ENCODE peak calls at places on chromosome 2, in eight cellular contexts. D is foreskin fibroblast, O is tibial nerve, L is endodermal cell, B is heart left ventricle, R is pancreas, V is IMR-90, Y is dorsolateral prefrontal cortex. Z is an unnamed sample.

GRCh38 chr2:216535454-216535995 is 36.9 kb downstream of the RPL37A start:
- DNase-seq in D (peak), V (peak), L (peak), Y (no peak), R (no peak), B (peak), O (peak), Z (no peak)

GRCh38 chr2:224952942-224953657 is 89.2 kb downstream of the DOCK10 start:
- DNase-seq in V (no peak), Y (no peak), L (no peak), O (no peak), R (no peak), B (peak), D (no peak), Z (no peak)

GRCh38 chr2:132731431-132731830 is 61.4 kb upstream of the LYPD1 start:
- DNase-seq in D (no peak), Y (no peak), O (no peak), B (no peak), R (no peak), L (peak), V (peak), Z (no peak)

GRCh38 chr2:113223813-113224212 is 50.0 kb downstream of the PSD4 start:
- DNase-seq in Y (no peak), R (no peak), L (no peak), V (no peak), B (no peak), O (no peak), D (no peak), Z (no peak)

GRCh38 chr2:105328281-105329196 is 996 bp downstream of the TGFBRAP1 start:
- DNase-seq in B (peak), V (peak), L (peak), O (peak), D (peak), R (peak), Y (no peak), Z (no peak)

GRCh38 chr2:117917223-117917917 is 96.5 kb downstream of the CCDC93 start:
- DNase-seq in D (peak), L (peak), O (no peak), R (no peak), Y (no peak), V (peak), B (no peak), Z (no peak)

GRCh38 chr2:150697596-150697995 is 210.1 kb upstream of the RND3 start:
- DNase-seq in L (no peak), R (no peak), Y (no peak), D (peak), B (no peak), V (no peak), O (peak), Z (no peak)

GRCh38 chr2:171169333-171169732 is 8.6 kb upstream of the TLK1 start:
- DNase-seq in D (no peak), V (no peak), B (no peak), R (no peak), O (no peak), Y (no peak), L (no peak), Z (no peak)

GRCh38 chr2:50346586-50347351 is 685.2 kb downstream of the NRXN1 start:
- DNase-seq in Y (no peak), B (no peak), L (peak), V (no peak), O (no peak), D (no peak), R (no peak), Z (peak)

GRCh38 chr2:8416836-8417832 is 264.7 kb upstream of the ID2 start:
- DNase-seq in D (peak), Y (no peak), O (no peak), R (no peak), L (no peak), B (no peak), V (peak), Z (no peak)

GRCh38 chr2:211181626-211182025 is 625.2 kb downstream of the CPS1 start:
- DNase-seq in Y (no peak), O (no peak), L (no peak), D (no peak), B (no peak), V (no peak), R (no peak), Z (no peak)

GRCh38 chr2:70994055-70994444 is 623 bp downstream of the TEX261 start:
- DNase-seq in D (peak), O (no peak), V (peak), R (no peak), Y (no peak), L (peak), B (no peak), Z (no peak)

GRCh38 chr2:74528600-74529356 is 728 bp downstream of the AUP1 start:
- DNase-seq in V (no peak), Y (no peak), O (no peak), L (no peak), D (no peak), B (no peak), R (no peak), Z (no peak)

DNA sequence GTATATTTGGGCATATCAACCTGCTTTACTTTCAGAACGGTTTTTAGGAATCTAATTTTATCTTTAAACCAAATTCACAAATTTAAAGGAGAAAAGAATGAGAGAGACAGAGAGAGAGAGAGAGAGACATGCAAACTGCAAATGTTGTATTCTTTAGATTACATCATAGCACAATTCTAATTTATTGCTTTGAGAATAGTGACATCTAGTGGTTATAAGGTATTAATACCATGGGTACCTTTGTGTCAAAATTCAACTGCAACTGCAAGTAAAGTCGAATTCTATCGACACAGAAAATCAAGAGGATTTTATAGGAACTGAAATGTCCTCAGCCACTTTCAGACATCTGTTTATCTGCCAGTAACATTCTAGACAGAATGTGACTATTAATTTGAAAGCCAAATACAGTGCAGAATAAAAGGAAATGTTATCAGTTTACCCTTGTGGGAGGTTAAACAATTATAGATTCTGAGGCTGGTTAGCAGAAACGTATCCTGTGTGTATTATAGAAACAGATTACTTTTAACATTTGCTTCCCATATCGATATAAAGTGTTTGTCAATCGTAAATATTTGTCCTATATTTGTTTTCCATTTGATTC is 529.8 kb upstream of the VRK2 start:
- DNase-seq in R (no peak), L (no peak), V (peak), Y (no peak), B (no peak), D (peak), O (no peak), Z (no peak)
- TF ChIP-seq CTCF in R (peak), L (peak), V (peak), Y (peak), B (peak), D (peak), O (peak), Z (peak)

GRCh38 chr2:193240752-193241151 is 1046.0 kb upstream of the TMEFF2 start:
- DNase-seq in D (no peak), L (no peak), O (no peak), R (no peak), V (no peak), Y (no peak), B (no peak), Z (no peak)
- TF ChIP-seq CTCF in D (no peak), L (peak), O (no peak), R (no peak), V (no peak), Y (peak), B (no peak), Z (peak)

GRCh38 chr2:38301340-38301968 is 75.6 kb downstream of the ATL2 start:
- DNase-seq in L (peak), V (no peak), D (no peak), O (no peak), Y (no peak), R (no peak), B (no peak), Z (no peak)

GRCh38 chr2:38293152-38293865 is 83.8 kb downstream of the ATL2 start:
- DNase-seq in O (no peak), V (peak), Y (no peak), B (no peak), L (no peak), R (no peak), D (peak), Z (no peak)

GRCh38 chr2:38294597-38294996 is 82.5 kb downstream of the ATL2 start:
- DNase-seq in L (no peak), D (no peak), B (no peak), O (no peak), Y (no peak), V (peak), R (no peak), Z (no peak)

GRCh38 chr2:38298539-38298938 is 78.5 kb downstream of the ATL2 start:
- DNase-seq in L (no peak), B (no peak), Y (no peak), R (no peak), O (no peak), D (no peak), V (no peak), Z (no peak)

GRCh38 chr2:38296381-38296780 is 80.7 kb downstream of the ATL2 start:
- DNase-seq in Y (no peak), B (no peak), L (no peak), D (no peak), O (no peak), R (no peak), V (no peak), Z (no peak)
- TF ChIP-seq CTCF in Y (no peak), B (no peak), L (no peak), D (no peak), O (no peak), R (no peak), V (no peak), Z (no peak)

GRCh38 chr2:101517753-101518152 is 42.8 kb upstream of the RFX8 start:
- DNase-seq in R (no peak), D (peak), Y (no peak), L (no peak), B (no peak), V (peak), O (no peak), Z (no peak)

GRCh38 chr2:101520246-101520645 is 45.3 kb upstream of the RFX8 start:
- DNase-seq in B (no peak), Y (no peak), O (no peak), R (no peak), V (peak), D (peak), L (no peak), Z (peak)

GRCh38 chr2:101518470-101519172 is 43.7 kb upstream of the RFX8 start:
- DNase-seq in R (peak), O (no peak), B (peak), Y (peak), L (peak), V (peak), D (peak), Z (peak)

GRCh38 chr2:101516833-101517690 is 42.1 kb upstream of the RFX8 start:
- DNase-seq in R (no peak), D (peak), Y (no peak), B (no peak), L (no peak), V (peak), O (no peak), Z (no peak)

GRCh38 chr2:101519173-101519492 is 44.2 kb upstream of the RFX8 start:
- DNase-seq in L (no peak), D (no peak), R (no peak), V (no peak), Y (no peak), O (no peak), B (no peak), Z (no peak)
- TF ChIP-seq CTCF in L (no peak), D (no peak), R (no peak), V (no peak), Y (no peak), O (no peak), B (no peak), Z (no peak)

DNA sequence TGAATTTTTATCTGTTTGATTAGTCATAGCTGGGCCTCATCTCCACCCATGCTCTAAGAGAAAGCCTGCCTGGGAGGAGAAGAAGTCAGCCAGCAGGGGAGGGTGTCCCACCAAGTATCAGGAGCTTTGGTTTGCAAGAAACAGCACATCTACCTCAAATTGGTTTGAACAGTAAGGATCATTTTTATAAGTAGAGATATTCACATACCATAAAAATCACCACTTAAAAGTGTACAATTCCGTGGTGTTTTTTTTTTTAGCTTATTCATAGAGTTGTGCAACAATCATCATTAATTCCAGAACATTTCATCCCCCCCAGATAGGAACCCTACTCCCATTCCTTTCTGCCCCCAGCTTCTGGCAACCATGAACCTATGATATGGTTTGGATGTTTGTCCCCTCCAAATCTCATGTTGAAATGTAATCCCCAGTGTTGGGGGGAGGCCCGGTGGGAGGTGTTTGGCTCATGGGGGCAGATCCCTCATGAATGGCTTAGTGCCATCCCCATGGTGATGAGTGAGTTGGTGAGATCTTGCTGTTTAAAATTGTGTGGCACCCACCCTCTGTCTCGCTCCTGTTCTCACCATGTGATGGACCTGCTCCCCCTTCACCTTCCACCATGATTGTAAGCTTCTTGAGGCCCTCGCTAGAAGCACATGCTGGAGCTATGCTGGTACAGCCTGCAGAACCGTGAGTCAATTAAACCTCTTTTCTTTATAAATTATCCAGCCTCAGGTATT is 36.2 kb upstream of the HS6ST1 start:
- DNase-seq in V (peak), D (peak), O (no peak), Y (no peak), B (no peak), L (no peak), R (no peak), Z (no peak)
- TF ChIP-seq CTCF in V (peak), D (peak), O (no peak), Y (no peak), B (no peak), L (no peak), R (no peak), Z (no peak)

DNA sequence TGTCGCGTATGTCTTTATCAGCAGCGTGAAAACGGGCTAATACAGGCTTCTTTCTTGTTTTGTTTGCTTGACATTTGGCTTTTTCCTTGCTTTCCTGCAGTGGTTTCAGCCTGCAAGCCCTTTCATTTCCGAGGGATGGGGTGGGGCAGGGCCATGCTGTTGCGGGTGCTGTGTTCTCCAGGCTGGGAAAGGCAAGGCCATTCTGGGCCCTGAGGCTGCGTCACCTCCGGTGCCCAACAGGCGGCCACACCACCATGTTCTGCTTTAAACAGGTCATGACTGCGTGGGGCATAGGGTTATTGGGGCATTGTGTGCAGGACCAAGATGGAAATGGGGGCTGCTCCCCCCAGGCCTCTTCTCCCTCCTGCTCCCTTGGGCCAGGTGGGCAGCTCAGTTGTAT is 38.6 kb upstream of the PLB1 start:
- DNase-seq in L (peak), Y (no peak), V (no peak), B (no peak), D (no peak), O (no peak), R (no peak), Z (no peak)
- TF ChIP-seq CTCF in L (peak), Y (no peak), V (no peak), B (no peak), D (no peak), O (no peak), R (no peak), Z (peak)

DNA sequence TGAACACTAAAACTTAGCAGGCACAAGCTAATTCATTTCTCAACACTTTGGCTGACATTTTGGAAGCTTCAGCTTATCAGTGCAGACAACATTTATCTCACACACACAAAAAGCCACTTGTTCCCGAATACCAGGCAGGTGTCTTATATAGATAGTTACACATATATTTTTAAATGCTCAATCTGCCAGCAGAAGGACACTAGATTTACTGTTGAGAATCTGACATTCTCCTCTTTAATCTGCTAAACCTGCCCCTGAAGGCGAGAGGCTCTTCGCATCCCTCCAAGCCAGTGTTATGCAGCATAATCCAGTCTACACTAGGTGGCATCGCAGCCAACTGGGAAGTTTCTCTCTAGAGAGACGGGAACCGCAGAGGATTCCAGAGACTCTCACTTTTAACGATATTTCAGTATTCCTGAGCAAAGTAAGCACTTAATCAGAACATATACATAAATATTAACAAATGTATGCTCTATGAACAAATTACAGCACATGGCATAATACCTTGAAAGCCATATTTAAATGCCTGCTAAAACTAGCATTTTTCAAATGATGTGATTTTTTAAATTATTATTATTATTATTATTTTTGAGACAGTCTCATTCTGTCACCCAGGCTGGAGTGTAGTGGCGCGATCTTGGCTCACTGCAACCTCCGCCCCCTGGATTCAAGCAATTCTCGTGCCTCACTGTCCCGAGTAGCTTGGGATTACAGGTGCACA is 90.2 kb upstream of the SCG2 start:
- DNase-seq in L (peak), O (no peak), R (no peak), D (peak), Y (no peak), B (peak), V (peak), Z (peak)
- TF ChIP-seq CTCF in L (peak), O (peak), R (no peak), D (peak), Y (peak), B (peak), V (peak), Z (no peak)

GRCh38 chr2:158179660-158180059 is 78.0 kb downstream of the UPP2 start:
- DNase-seq in R (no peak), L (no peak), D (peak), O (no peak), B (no peak), Y (no peak), V (peak), Z (no peak)
- TF ChIP-seq CTCF in R (no peak), L (peak), D (no peak), O (peak), B (peak), Y (peak), V (peak), Z (no peak)

DNA sequence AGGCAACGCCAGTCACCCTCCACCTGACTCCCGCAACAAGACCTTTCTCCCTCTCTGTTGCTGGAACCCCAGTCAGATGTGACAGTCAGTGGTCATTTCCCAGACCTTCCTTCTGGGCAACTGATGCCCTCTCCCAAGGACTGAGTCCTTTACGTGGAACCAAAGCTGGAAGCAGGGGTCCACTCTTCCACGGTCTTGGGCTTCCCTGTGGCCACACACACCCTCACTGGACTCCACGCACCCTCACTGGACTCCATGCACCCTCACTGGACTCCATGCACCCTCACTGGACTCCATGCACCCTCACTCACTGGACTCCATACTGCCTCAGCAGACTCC is 7.1 kb downstream of the PTMA start:
- DNase-seq in Y (no peak), B (no peak), D (no peak), O (no peak), R (no peak), L (no peak), V (no peak), Z (no peak)
- TF ChIP-seq CTCF in Y (no peak), B (no peak), D (no peak), O (peak), R (no peak), L (no peak), V (no peak), Z (peak)

DNA sequence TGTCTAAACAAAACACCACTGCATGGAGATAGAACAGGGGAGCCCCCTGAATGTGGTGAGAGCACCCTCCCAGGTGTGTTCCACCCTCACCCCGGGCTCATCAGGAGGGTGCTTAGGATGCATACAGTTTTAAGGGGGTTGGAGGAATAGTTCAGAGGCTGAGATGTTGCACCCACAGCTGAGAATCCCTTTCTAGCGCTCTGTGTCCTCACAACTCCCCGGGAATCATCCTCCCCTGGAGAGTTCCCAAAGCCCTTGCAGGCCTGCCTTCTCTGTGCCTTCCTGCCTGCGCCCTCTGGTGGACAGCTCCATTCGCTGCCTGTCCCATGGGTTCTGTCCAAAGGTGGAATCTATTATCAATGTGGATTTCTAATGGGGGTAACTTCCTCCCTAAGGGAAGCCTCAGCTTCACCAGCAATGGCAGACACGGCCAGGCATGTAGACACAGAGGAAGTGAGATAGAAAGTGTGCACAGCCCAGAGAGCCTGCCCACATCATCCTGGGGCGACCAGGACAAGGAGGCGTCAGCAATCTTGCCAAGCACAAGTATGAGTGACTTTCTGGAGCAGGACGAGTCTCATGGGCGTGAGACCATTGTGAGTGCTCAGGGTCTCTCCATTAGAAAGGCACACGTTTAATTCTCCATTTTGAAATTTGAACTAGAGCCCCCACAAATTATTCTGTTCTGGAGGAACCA is 1.2 kb upstream of the UGT1A5 start:
- DNase-seq in O (peak), D (peak), V (peak), Y (peak), B (peak), L (peak), R (peak), Z (peak)
- TF ChIP-seq CTCF in O (peak), D (peak), V (peak), Y (peak), B (peak), L (peak), R (peak), Z (peak)